ENCODE peak calls at places on chromosome 5, in four cellular contexts. One of them, this sample, is unnamed.

GRCh38 chr5:139557811-139558210 is 3.3 kb upstream of the UBE2D2 start:
- DNase-seq in progenitor cell of endocrine pancreas: no peak
- DNase-seq in memory B cell: no peak
- DNase-seq in GM06990: no peak
- DNase-seq in this sample: no peak

GRCh38 chr5:138544171-138545134 is 1.4 kb upstream of the ETF1 start:
- DNase-seq in progenitor cell of endocrine pancreas: no peak
- DNase-seq in memory B cell: no peak
- DNase-seq in GM06990: no peak
- DNase-seq in this sample: no peak

GRCh38 chr5:122195784-122196394 is 66.5 kb downstream of the ZNF474 start:
- DNase-seq in progenitor cell of endocrine pancreas: no peak
- DNase-seq in memory B cell: no peak
- DNase-seq in GM06990: no peak
- DNase-seq in this sample: peak

GRCh38 chr5:15500326-15500958 is 462 bp downstream of the FBXL7 start:
- DNase-seq in progenitor cell of endocrine pancreas: peak
- DNase-seq in memory B cell: no peak
- DNase-seq in GM06990: peak
- DNase-seq in this sample: peak

GRCh38 chr5:127926974-127927373 is 156.6 kb upstream of the SLC12A2 start:
- DNase-seq in progenitor cell of endocrine pancreas: no peak
- DNase-seq in memory B cell: no peak
- DNase-seq in GM06990: no peak
- DNase-seq in this sample: no peak

GRCh38 chr5:53073349-53073748 is 36.2 kb downstream of the MOCS2 start:
- DNase-seq in progenitor cell of endocrine pancreas: no peak
- DNase-seq in memory B cell: no peak
- DNase-seq in GM06990: no peak
- DNase-seq in this sample: no peak

GRCh38 chr5:170791325-170791954 is 7.9 kb downstream of the GABRP start:
- DNase-seq in progenitor cell of endocrine pancreas: peak
- DNase-seq in memory B cell: peak
- DNase-seq in GM06990: no peak
- DNase-seq in this sample: peak

GRCh38 chr5:33828611-33829286 is 63.0 kb downstream of the ADAMTS12 start:
- DNase-seq in progenitor cell of endocrine pancreas: no peak
- DNase-seq in memory B cell: no peak
- DNase-seq in GM06990: no peak
- DNase-seq in this sample: no peak

GRCh38 chr5:130923543-130924159 is 241.4 kb downstream of the HINT1 start:
- DNase-seq in progenitor cell of endocrine pancreas: no peak
- DNase-seq in memory B cell: no peak
- DNase-seq in GM06990: no peak
- DNase-seq in this sample: no peak

GRCh38 chr5:53378590-53379247 is 101.7 kb upstream of the FST start:
- DNase-seq in progenitor cell of endocrine pancreas: no peak
- DNase-seq in memory B cell: no peak
- DNase-seq in GM06990: no peak
- DNase-seq in this sample: no peak

GRCh38 chr5:180647941-180648500 is 1.4 kb downstream of the FLT4 start:
- DNase-seq in progenitor cell of endocrine pancreas: no peak
- DNase-seq in memory B cell: no peak
- DNase-seq in GM06990: no peak
- DNase-seq in this sample: no peak

GRCh38 chr5:13976867-13977479 is 32.5 kb upstream of the DNAH5 start:
- DNase-seq in progenitor cell of endocrine pancreas: no peak
- DNase-seq in memory B cell: no peak
- DNase-seq in GM06990: no peak
- DNase-seq in this sample: no peak

GRCh38 chr5:177478711-177479646 is 5.5 kb upstream of the DBN1 start:
- DNase-seq in progenitor cell of endocrine pancreas: no peak
- DNase-seq in memory B cell: no peak
- DNase-seq in GM06990: no peak
- DNase-seq in this sample: no peak

GRCh38 chr5:175696139-175696854 is 38.4 kb downstream of the HRH2 start:
- DNase-seq in progenitor cell of endocrine pancreas: no peak
- DNase-seq in memory B cell: no peak
- DNase-seq in GM06990: peak
- DNase-seq in this sample: peak

GRCh38 chr5:97906135-97906534 is 723.1 kb upstream of the RIOK2 start:
- DNase-seq in progenitor cell of endocrine pancreas: no peak
- DNase-seq in memory B cell: no peak
- DNase-seq in GM06990: no peak
- DNase-seq in this sample: no peak

GRCh38 chr5:137621861-137622823 is 113.7 kb downstream of the KLHL3 start:
- DNase-seq in progenitor cell of endocrine pancreas: no peak
- DNase-seq in memory B cell: no peak
- DNase-seq in GM06990: no peak
- DNase-seq in this sample: peak

GRCh38 chr5:55036477-55036876 is 12.4 kb downstream of the GZMK start:
- DNase-seq in progenitor cell of endocrine pancreas: no peak
- DNase-seq in memory B cell: no peak
- DNase-seq in GM06990: no peak
- DNase-seq in this sample: peak

GRCh38 chr5:77437194-77437593 is 54.9 kb downstream of the WDR41 start:
- DNase-seq in progenitor cell of endocrine pancreas: no peak
- DNase-seq in memory B cell: no peak
- DNase-seq in GM06990: no peak
- DNase-seq in this sample: no peak

This sample was measured in foreskin melanocyte.